ENCODE peak calls at places on chromosomes 2 and 18, in seven cellular contexts. S is progenitor cell of endocrine pancreas, J is astrocyte, P is GM23338, G is epithelial cell of esophagus, X is neural crest cell, T is kidney epithelial cell. E is an unnamed sample.

GRCh38 chr2:56337342-56337741 is 153.6 kb downstream of the CCDC85A start:
- DNase-seq in T (no peak), P (no peak), X (no peak), S (no peak), G (no peak), J (no peak), E (no peak)

GRCh38 chr18:31497711-31498449 is at the start of gene DSG2:
- DNase-seq in T (no peak), P (peak), J (peak), S (peak), G (peak), X (peak), E (peak)

GRCh38 chr18:75455249-75456183 is 28.0 kb upstream of the SMIM21 start:
- DNase-seq in S (peak), P (peak), X (peak), G (no peak), J (peak), T (no peak), E (peak)

GRCh38 chr2:168798888-168799410 is 3.5 kb upstream of the NOSTRIN start:
- DNase-seq in G (no peak), J (no peak), S (no peak), P (peak), X (no peak), T (no peak), E (no peak)

GRCh38 chr2:217185265-217185995 is 325.6 kb upstream of the TNP1 start:
- DNase-seq in P (no peak), X (no peak), T (no peak), G (no peak), J (peak), S (no peak), E (no peak)

GRCh38 chr2:140586379-140586778 is 1544.4 kb downstream of the LRP1B start:
- DNase-seq in P (peak), J (no peak), G (peak), T (no peak), X (peak), S (no peak), E (no peak)

GRCh38 chr2:38636069-38636468 is 29.8 kb upstream of the GALM start:
- DNase-seq in G (no peak), J (no peak), X (no peak), T (no peak), S (no peak), P (no peak), E (no peak)

GRCh38 chr2:241272298-241272721 is 43.2 kb downstream of the HDLBP start:
- DNase-seq in G (no peak), X (peak), S (peak), T (no peak), J (no peak), P (peak), E (peak)

GRCh38 chr18:52326001-52326400 is 14.0 kb upstream of the DCC start:
- DNase-seq in P (no peak), G (no peak), X (no peak), S (no peak), J (peak), T (no peak), E (no peak)

GRCh38 chr18:77042583-77042982 is 90.0 kb downstream of the MBP start:
- DNase-seq in G (no peak), P (no peak), J (no peak), S (no peak), X (peak), T (no peak), E (no peak)

GRCh38 chr2:168090366-168091019 is 156.9 kb downstream of the STK39 start:
- DNase-seq in J (no peak), S (no peak), G (no peak), T (no peak), P (no peak), X (no peak), E (no peak)

GRCh38 chr2:55115795-55116597 is 65.7 kb upstream of the RTN4 start:
- DNase-seq in T (peak), G (peak), J (peak), P (no peak), X (no peak), S (no peak), E (no peak)

GRCh38 chr18:60894254-60894945 is 438.8 kb upstream of the CDH20 start:
- DNase-seq in G (peak), X (no peak), S (no peak), T (no peak), J (no peak), P (no peak), E (no peak)

GRCh38 chr2:168816369-168816768 is 13.9 kb downstream of the NOSTRIN start:
- DNase-seq in T (peak), G (peak), P (no peak), J (peak), X (no peak), S (no peak), E (no peak)

GRCh38 chr18:74040459-74041332 is 106.9 kb downstream of the FBXO15 start:
- DNase-seq in J (no peak), X (peak), G (peak), T (no peak), P (peak), S (peak), E (peak)

GRCh38 chr2:20421988-20422678 is 24.7 kb upstream of the RHOB start:
- DNase-seq in T (no peak), P (no peak), S (peak), X (no peak), G (peak), J (peak), E (no peak)

GRCh38 chr2:102508863-102509262 is 35.8 kb downstream of the SLC9A4 start:
- DNase-seq in S (no peak), T (no peak), P (no peak), J (no peak), X (no peak), G (no peak), E (no peak)

GRCh38 chr2:67846341-67847070 is 216.3 kb downstream of the C1D start:
- DNase-seq in T (peak), S (peak), X (peak), J (peak), G (peak), P (peak), E (peak)

GRCh38 chr2:195367713-195368529 is 289.1 kb upstream of the SLC39A10 start:
- DNase-seq in S (no peak), T (no peak), X (no peak), P (no peak), G (no peak), J (no peak), E (no peak)

GRCh38 chr18:55124078-55124477 is 164.8 kb upstream of the CCDC68 start:
- DNase-seq in X (no peak), J (peak), P (no peak), G (no peak), S (no peak), T (no peak), E (no peak)

GRCh38 chr2:83106853-83107252 is 1352.2 kb downstream of the SUCLG1 start:
- DNase-seq in S (no peak), G (no peak), X (no peak), T (no peak), P (no peak), J (no peak), E (no peak)

GRCh38 chr2:100818606-100819364 is 1.2 kb upstream of the NPAS2 start:
- DNase-seq in J (peak), S (peak), T (no peak), X (peak), G (peak), P (peak), E (peak)

GRCh38 chr2:239814136-239814916 is 210.8 kb downstream of the NDUFA10 start:
- DNase-seq in J (no peak), P (no peak), G (no peak), T (no peak), X (no peak), S (no peak), E (no peak)

GRCh38 chr2:46471-47345 is at the start of gene FAM110C:
- DNase-seq in G (peak), S (peak), T (peak), X (no peak), P (peak), J (peak), E (peak)

GRCh38 chr2:71226965-71227560 is at the start of gene PAIP2B:
- DNase-seq in S (peak), G (peak), J (peak), X (peak), T (peak), P (peak), E (peak)
- TF ChIP-seq CTCF in S (no peak), G (no peak), J (no peak), X (no peak), T (no peak), P (no peak), E (no peak)

GRCh38 chr2:108399479-108399878 is 21.7 kb downstream of the SULT1C4 start:
- DNase-seq in X (no peak), G (no peak), P (peak), T (no peak), J (no peak), S (no peak), E (no peak)

GRCh38 chr2:108396845-108397244 is 19.1 kb downstream of the SULT1C4 start:
- DNase-seq in X (no peak), T (no peak), S (no peak), P (peak), G (peak), J (no peak), E (peak)

GRCh38 chr2:108403494-108403893 is 25.7 kb downstream of the SULT1C4 start:
- DNase-seq in X (peak), G (no peak), T (peak), J (peak), P (peak), S (no peak), E (no peak)

GRCh38 chr2:108404784-108405397 is 27.1 kb downstream of the SULT1C4 start:
- DNase-seq in S (no peak), X (no peak), J (no peak), P (no peak), T (no peak), G (peak), E (no peak)

GRCh38 chr2:108401800-108402199 is 24.0 kb downstream of the SULT1C4 start:
- DNase-seq in X (no peak), G (no peak), S (no peak), P (no peak), T (no peak), J (no peak), E (no peak)
- TF ChIP-seq CTCF in X (no peak), G (no peak), S (no peak), P (no peak), T (no peak), J (no peak), E (no peak)

DNA sequence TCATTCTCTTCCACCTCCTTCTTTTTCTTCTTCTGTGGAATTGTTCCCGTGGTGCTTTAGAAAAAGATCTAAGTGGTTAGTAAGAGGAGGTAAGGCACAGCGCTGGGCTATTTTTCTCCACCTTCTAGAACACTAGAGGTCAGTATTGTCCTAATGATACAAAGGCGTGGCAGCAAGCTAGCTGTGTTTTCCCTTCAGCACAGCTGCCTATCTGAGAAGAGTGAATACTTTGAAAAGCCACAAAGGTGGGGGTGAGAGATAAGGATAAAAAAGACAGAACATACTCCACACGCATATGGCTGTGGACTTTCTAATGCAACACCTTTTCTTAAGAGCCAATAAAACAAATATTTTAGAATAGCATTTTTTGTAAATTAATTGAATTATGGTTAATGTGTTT is 2.1 kb downstream of the CNTNAP5 start:
- DNase-seq in T (peak), G (peak), J (peak), X (peak), S (no peak), P (peak), E (peak)
- TF ChIP-seq CTCF in T (peak), G (peak), J (peak), X (peak), S (peak), P (peak), E (peak)

GRCh38 chr2:127431408-127432023 is 13.3 kb downstream of the PROC start:
- DNase-seq in S (no peak), X (no peak), P (no peak), T (no peak), G (no peak), J (no peak), E (no peak)
- TF ChIP-seq CTCF in S (no peak), X (no peak), P (no peak), T (no peak), G (no peak), J (no peak), E (no peak)

DNA sequence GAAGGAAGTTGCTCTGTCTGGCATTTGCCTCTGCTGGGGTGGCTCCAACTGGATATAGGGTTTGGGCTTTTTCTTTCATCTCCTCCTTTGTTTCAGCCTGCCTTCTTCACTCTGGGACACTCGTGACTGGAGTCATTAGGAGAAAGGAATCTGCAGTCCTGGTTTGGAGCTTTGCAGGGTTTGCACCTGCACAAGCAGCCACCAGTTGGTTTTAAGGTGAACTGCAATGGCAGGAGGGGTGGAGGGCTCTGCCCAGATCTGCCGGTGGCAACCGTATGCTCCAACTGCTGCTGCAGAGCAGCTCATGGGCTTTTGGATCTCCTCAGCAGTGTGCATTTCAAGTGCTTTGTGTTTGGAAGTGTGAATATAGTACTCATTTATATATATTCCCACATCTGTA is 131.3 kb upstream of the MGAT5 start:
- DNase-seq in X (no peak), P (peak), S (peak), G (no peak), T (no peak), J (no peak), E (no peak)
- TF ChIP-seq CTCF in X (no peak), P (peak), S (peak), G (no peak), T (peak), J (no peak), E (no peak)

GRCh38 chr2:21782866-21783265 is 659.1 kb downstream of the TDRD15 start:
- DNase-seq in J (no peak), S (no peak), X (no peak), G (no peak), T (no peak), P (no peak), E (no peak)
- TF ChIP-seq CTCF in J (no peak), S (no peak), X (no peak), G (no peak), T (no peak), P (no peak), E (no peak)

GRCh38 chr2:128324897-128325410 is 6.3 kb upstream of the HS6ST1 start:
- DNase-seq in J (no peak), P (no peak), X (no peak), S (no peak), G (no peak), T (no peak), E (no peak)

GRCh38 chr2:128326296-128326790 is 7.7 kb upstream of the HS6ST1 start:
- DNase-seq in T (no peak), J (no peak), X (no peak), P (no peak), G (no peak), S (no peak), E (no peak)

GRCh38 chr2:128327180-128327964 is 8.7 kb upstream of the HS6ST1 start:
- DNase-seq in P (no peak), J (no peak), X (no peak), G (no peak), S (peak), T (no peak), E (no peak)

GRCh38 chr2:128324008-128324896 is 5.6 kb upstream of the HS6ST1 start:
- DNase-seq in J (no peak), T (no peak), X (no peak), S (peak), P (no peak), G (no peak), E (no peak)

DNA sequence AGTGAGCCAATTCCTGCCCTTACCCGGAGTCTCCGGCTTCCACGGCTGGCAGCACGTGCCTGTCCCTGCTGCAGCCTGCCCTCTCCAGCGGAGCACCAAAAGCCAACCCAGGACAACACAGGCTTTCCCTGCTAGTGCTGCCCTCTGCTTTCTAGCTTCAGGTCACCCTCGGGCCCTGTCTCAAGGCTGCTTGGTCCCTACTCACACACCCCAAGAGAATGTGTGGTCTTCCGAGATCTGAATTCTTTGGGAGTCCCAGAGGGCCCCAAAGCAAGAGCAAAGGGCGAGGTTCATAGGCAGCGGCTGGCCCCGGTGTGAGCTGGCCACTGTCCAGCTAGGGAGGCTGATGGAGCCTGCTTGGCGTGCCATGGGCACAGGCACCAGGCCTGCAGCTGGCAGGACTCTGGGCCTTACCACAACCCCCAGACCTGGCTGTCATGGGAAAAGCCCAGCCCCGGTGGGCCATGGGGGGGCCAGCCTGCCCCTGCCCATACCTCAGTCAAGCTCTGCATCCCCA is 7.1 kb upstream of the HS6ST1 start:
- DNase-seq in J (no peak), P (no peak), G (no peak), T (no peak), X (no peak), S (peak), E (no peak)
- TF ChIP-seq CTCF in J (no peak), P (no peak), G (no peak), T (no peak), X (no peak), S (no peak), E (no peak)

GRCh38 chr2:51758080-51758479 is 726.1 kb upstream of the NRXN1 start:
- DNase-seq in J (no peak), S (no peak), P (no peak), X (no peak), G (no peak), T (no peak), E (no peak)

GRCh38 chr2:51760441-51760840 is 728.5 kb upstream of the NRXN1 start:
- DNase-seq in P (no peak), J (no peak), S (no peak), T (no peak), G (no peak), X (no peak), E (no peak)
- TF ChIP-seq CTCF in P (no peak), J (no peak), S (no peak), T (no peak), G (no peak), X (no peak), E (no peak)

GRCh38 chr2:47222813-47223564 is 67.9 kb upstream of the STPG4 start:
- DNase-seq in G (no peak), S (no peak), X (no peak), P (no peak), T (no peak), J (no peak), E (no peak)

GRCh38 chr2:47221956-47222355 is 66.8 kb upstream of the STPG4 start:
- DNase-seq in T (no peak), P (no peak), J (peak), X (no peak), G (no peak), S (no peak), E (no peak)

GRCh38 chr2:47218899-47219525 is 63.9 kb upstream of the STPG4 start:
- DNase-seq in S (no peak), X (no peak), G (no peak), P (no peak), J (no peak), T (no peak), E (no peak)

GRCh38 chr2:47219970-47220369 is 64.9 kb upstream of the STPG4 start:
- DNase-seq in T (no peak), P (no peak), G (no peak), J (no peak), X (no peak), S (no peak), E (no peak)

GRCh38 chr2:47221039-47221438 is 65.9 kb upstream of the STPG4 start:
- DNase-seq in X (no peak), S (no peak), J (peak), P (no peak), G (no peak), T (no peak), E (no peak)
- TF ChIP-seq CTCF in X (no peak), S (no peak), J (no peak), P (no peak), G (no peak), T (no peak), E (no peak)